ENCODE peak calls at places on chromosomes 7 and 10, in nine cellular contexts. C is body of pancreas; Q is stimulated activated CD4-positive, alpha-beta T cell treated with anti-CD3 and anti-CD28 coated beads, Interleukin-1b, Interleukin-23, amount 100 ng/mL, for 24 hours; X is osteocyte; Y is GM13976; O is endothelial cell; F is WTC11; R is fibroblast of gingiva; A is GM10248. P is an unnamed sample.

GRCh38 chr10:95049919-95050318 is 19.4 kb downstream of the CYP2C8 start:
- DNase-seq in C (no peak), Q (no peak), X (no peak), Y (no peak), O (no peak), F (no peak), R (no peak), A (no peak), P (no peak)

GRCh38 chr7:104206841-104207240 is 972 bp downstream of the ORC5 start:
- DNase-seq in C (no peak), Q (no peak), X (no peak), Y (peak; percentile 9), O (no peak), F (no peak), R (no peak), A (no peak), P (no peak)

GRCh38 chr10:102621418-102622325 is 22.6 kb upstream of the TRIM8 start:
- DNase-seq in C (no peak), Q (no peak), X (no peak), Y (no peak), O (no peak), F (no peak), R (peak; percentile 35), A (no peak), P (no peak)

GRCh38 chr10:79310911-79311573 is 36.2 kb upstream of the PPIF start:
- DNase-seq in C (no peak), Q (no peak), X (no peak), Y (no peak), O (no peak), F (no peak), R (no peak), A (no peak), P (no peak)

GRCh38 chr7:35694161-35694783 is 663 bp downstream of the HERPUD2 start:
- DNase-seq in C (peak; percentile 31), Q (no peak), X (no peak), Y (peak; percentile 45), O (no peak), F (no peak), R (peak; percentile 6), A (no peak), P (no peak)

GRCh38 chr7:30702200-30702599 is 19.9 kb upstream of the CRHR2 start:
- DNase-seq in C (no peak), Q (no peak), X (no peak), Y (no peak), O (no peak), F (no peak), R (no peak), A (no peak), P (no peak)

GRCh38 chr10:18122753-18123152 is 17.5 kb upstream of the CACNB2 start:
- DNase-seq in C (no peak), Q (no peak), X (no peak), Y (no peak), O (no peak), F (no peak), R (no peak), A (no peak), P (no peak)

GRCh38 chr10:58839771-58840170 is 327.1 kb downstream of the BICC1 start:
- DNase-seq in C (no peak), Q (no peak), X (no peak), Y (no peak), O (no peak), F (no peak), R (peak; percentile 58), A (no peak), P (no peak)

GRCh38 chr10:47152861-47153349 is 147.1 kb upstream of the GDF10 start:
- DNase-seq in C (no peak), Q (no peak), X (no peak), Y (no peak), O (no peak), F (no peak), R (no peak), A (no peak), P (peak; percentile 31)

GRCh38 chr10:19432000-19432399 is 383.4 kb downstream of the MALRD1 start:
- DNase-seq in C (no peak), Q (no peak), X (no peak), Y (no peak), O (no peak), F (no peak), R (no peak), A (no peak), P (no peak)

GRCh38 chr7:31335161-31335888 is 5.2 kb downstream of the NEUROD6 start:
- DNase-seq in C (no peak), Q (no peak), X (no peak), Y (no peak), O (no peak), F (no peak), R (no peak), A (no peak), P (no peak)

GRCh38 chr10:70348228-70348850 is 34.1 kb downstream of the LRRC20 start:
- DNase-seq in C (peak; percentile 35), Q (no peak), X (no peak), Y (peak; percentile 56), O (peak; percentile 58), F (peak; percentile 64), R (no peak), A (peak; percentile 56), P (peak; percentile 71)

GRCh38 chr10:71829171-71829570 is 21.9 kb downstream of the PSAP start:
- DNase-seq in C (no peak), Q (no peak), X (no peak), Y (no peak), O (no peak), F (no peak), R (peak; percentile 63), A (no peak), P (no peak)

GRCh38 chr10:46314046-46314445 is 27.2 kb downstream of the ANTXRL start:
- DNase-seq in C (peak; percentile 7), Q (no peak), X (peak; percentile 63), Y (no peak), O (no peak), F (no peak), R (no peak), A (no peak), P (no peak)

GRCh38 chr10:69051303-69051702 is 36.6 kb upstream of the SRGN start:
- DNase-seq in C (no peak), Q (no peak), X (no peak), Y (peak; percentile 76), O (no peak), F (no peak), R (peak; percentile 21), A (peak; percentile 74), P (no peak)

GRCh38 chr7:116592445-116592844 is 67.6 kb downstream of the CAV1 start:
- DNase-seq in C (peak; percentile 34), Q (no peak), X (no peak), Y (no peak), O (peak; percentile 50), F (no peak), R (no peak), A (no peak), P (no peak)

GRCh38 chr7:107009846-107010203 is 34.7 kb upstream of the PRKAR2B start:
- DNase-seq in C (no peak), Q (no peak), X (no peak), Y (no peak), O (no peak), F (no peak), R (no peak), A (no peak), P (no peak)

GRCh38 chr10:48526371-48526821 is 78.5 kb downstream of the ARHGAP22 start:
- DNase-seq in C (no peak), Q (no peak), X (peak; percentile 76), Y (no peak), O (no peak), F (no peak), R (peak; percentile 46), A (no peak), P (no peak)

GRCh38 chr10:32061440-32061839 is 5.2 kb upstream of the KIF5B start:
- DNase-seq in C (no peak), Q (no peak), X (no peak), Y (no peak), O (no peak), F (no peak), R (no peak), A (no peak), P (no peak)

GRCh38 chr7:110762514-110762913 is 328.4 kb upstream of the LRRN3 start:
- DNase-seq in C (no peak), Q (no peak), X (no peak), Y (no peak), O (no peak), F (no peak), R (no peak), A (no peak), P (no peak)

GRCh38 chr7:104956753-104957450 is 57.1 kb upstream of the KMT2E start:
- DNase-seq in C (no peak), Q (no peak), X (no peak), Y (peak; percentile 60), O (no peak), F (no peak), R (peak; percentile 83), A (peak; percentile 61), P (no peak)

P was measured in iPS-NIHi11.